ENCODE peak calls at places on chromosomes 16 and 17, in seven cellular contexts. O is vagina, E is H1, N is left ventricle myocardium inferior, R is hepatocyte, C is body of pancreas, V is upper lobe of right lung. L is an unnamed sample. For H3K4me1, the result is how much of the 10 kb centered on the place peaks cover.

GRCh38 chr17:17416007-17416399 is 60.8 kb upstream of the MED9 start:
- DNase-seq in O (no peak), E (no peak), N (no peak), R (peak), C (peak), V (no peak), L (no peak)

GRCh38 chr17:67379251-67379630 is 2.2 kb downstream of the PITPNC1 start:
- DNase-seq in O (no peak), E (no peak), N (no peak), R (no peak), C (no peak), V (no peak), L (no peak)

GRCh38 chr16:66834746-66835145 is 4.0 kb upstream of the NAE1 start:
- DNase-seq in O (peak), E (no peak), N (no peak), R (no peak), C (no peak), V (no peak), L (no peak)

GRCh38 chr17:11506635-11507034 is 91.6 kb upstream of the DNAH9 start:
- DNase-seq in O (no peak), E (peak), N (no peak), R (peak), C (peak), V (no peak), L (no peak)

GRCh38 chr17:81403040-81403467 is 7.8 kb downstream of the BAHCC1 start:
- DNase-seq in O (no peak), E (no peak), N (no peak), R (no peak), C (no peak), V (no peak), L (no peak)

GRCh38 chr16:34054137-34054536 is 594.7 kb downstream of the TP53TG3F start:
- DNase-seq in O (no peak), E (no peak), N (no peak), R (no peak), C (no peak), V (no peak), L (no peak)

GRCh38 chr17:3980381-3980975 is 16.2 kb upstream of the ATP2A3 start:
- DNase-seq in O (no peak), E (no peak), N (no peak), R (no peak), C (no peak), V (no peak), L (no peak)

GRCh38 chr17:73003487-73003886 is 89.0 kb downstream of the SLC39A11 start:
- DNase-seq in O (no peak), E (no peak), N (no peak), R (peak), C (peak), V (no peak), L (no peak)

GRCh38 chr17:2902546-2902945 is 106.3 kb downstream of the RAP1GAP2 start:
- DNase-seq in O (no peak), E (no peak), N (no peak), R (no peak), C (no peak), V (no peak), L (no peak)

GRCh38 chr16:83689385-83689831 is 118.4 kb upstream of the HSBP1 start:
- DNase-seq in O (no peak), E (no peak), N (no peak), R (peak), C (peak), V (no peak), L (no peak)

DNA sequence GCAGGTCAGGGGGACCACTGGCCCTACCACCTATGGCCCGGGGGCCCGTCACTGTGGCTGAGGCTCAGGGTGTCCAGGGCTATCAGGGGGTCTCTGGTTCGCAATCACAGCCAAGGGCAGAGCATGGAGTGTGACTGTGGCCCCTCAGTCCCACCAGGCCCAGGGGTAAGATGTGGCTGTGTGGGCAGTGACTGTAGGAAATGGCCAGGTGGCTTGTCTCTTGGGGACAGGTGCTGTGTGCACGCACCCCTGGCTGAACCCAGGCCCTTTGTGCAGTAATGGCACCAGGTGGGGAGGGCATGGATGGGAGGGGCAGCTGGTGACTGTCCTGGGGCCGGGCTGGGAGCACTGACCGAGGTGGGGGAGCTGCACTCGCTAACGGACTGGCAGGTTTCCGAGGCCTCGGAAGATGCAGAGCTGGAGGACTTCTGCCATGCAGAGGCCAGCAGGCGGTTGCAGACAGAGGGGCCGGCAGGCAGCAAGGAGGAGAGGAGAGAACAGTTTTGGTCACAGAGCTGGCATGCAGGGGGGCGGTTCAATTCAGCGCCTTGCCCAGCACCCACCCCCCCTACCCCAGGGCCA is 18.8 kb downstream of the IL34 start:
- DNase-seq in O (no peak), E (no peak), N (no peak), R (peak), C (no peak), V (peak), L (no peak)
- TF ChIP-seq CTCF in O (no peak), E (no peak), N (no peak), R (no peak), C (no peak), V (no peak), L (no peak)

DNA sequence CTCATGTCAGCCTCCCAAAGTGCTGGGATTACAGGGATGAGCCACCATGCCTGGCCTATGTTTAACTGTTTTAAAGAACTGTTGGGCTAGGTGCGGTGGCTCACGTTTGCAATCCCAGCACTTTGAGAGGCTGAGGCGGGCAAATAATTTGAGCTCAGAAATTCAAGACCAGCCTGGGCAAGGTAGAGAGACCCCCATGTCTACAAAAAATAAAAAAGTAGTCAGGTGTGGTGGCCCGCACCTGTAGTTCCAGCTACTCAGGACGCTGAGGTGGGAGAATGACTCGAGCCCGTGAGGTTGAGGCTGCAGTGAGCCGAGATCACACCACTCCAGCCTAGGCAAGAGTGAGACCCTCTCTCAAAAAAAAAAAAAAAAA is 1.9 kb upstream of the ITGAL start:
- DNase-seq in O (no peak), E (no peak), N (no peak), R (no peak), C (no peak), V (no peak), L (no peak)
- H3K27ac ChIP-seq in O (no peak), E (no peak), N (no peak), R (no peak), C (no peak), V (peak), L (no peak)

DNA sequence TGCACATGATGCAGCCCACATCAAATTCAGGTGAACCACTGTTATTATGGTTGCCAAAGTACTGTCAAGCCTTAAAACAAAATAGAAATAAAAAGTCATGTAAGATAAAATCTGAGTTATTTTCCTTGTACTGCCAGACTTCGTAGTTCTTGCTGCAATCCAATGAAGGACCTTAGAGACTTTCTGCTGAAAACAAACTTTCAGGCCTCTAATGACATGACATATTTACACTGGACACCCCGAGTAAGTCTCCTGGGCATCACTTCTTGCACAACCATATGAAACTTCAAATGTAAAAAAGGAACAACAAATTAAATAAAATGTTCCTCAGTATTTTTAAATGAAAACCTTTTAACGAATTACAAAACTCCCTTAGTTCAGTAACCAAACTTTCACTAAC is 66.7 kb downstream of the TOX3 start:
- DNase-seq in O (no peak), E (no peak), N (no peak), R (no peak), C (no peak), V (no peak), L (no peak)
- H3K4me1 ChIP-seq in O (under half), E (under half), N (under half), R (under half), C (under half), V (under half), L (under half)

GRCh38 chr17:43019418-43019817 is 2.8 kb downstream of the VAT1 start:
- DNase-seq in O (no peak), E (no peak), N (no peak), R (no peak), C (no peak), V (no peak), L (no peak)

GRCh38 chr17:43020789-43021738 is 1.1 kb downstream of the VAT1 start:
- DNase-seq in O (peak), E (peak), N (peak), R (peak), C (peak), V (peak), L (peak)

GRCh38 chr17:43024407-43025289 is at the start of gene RND2:
- DNase-seq in O (peak), E (peak), N (peak), R (peak), C (peak), V (peak), L (peak)

GRCh38 chr17:43020030-43020621 is 2.1 kb downstream of the VAT1 start:
- DNase-seq in O (no peak), E (no peak), N (no peak), R (no peak), C (no peak), V (no peak), L (peak)

DNA sequence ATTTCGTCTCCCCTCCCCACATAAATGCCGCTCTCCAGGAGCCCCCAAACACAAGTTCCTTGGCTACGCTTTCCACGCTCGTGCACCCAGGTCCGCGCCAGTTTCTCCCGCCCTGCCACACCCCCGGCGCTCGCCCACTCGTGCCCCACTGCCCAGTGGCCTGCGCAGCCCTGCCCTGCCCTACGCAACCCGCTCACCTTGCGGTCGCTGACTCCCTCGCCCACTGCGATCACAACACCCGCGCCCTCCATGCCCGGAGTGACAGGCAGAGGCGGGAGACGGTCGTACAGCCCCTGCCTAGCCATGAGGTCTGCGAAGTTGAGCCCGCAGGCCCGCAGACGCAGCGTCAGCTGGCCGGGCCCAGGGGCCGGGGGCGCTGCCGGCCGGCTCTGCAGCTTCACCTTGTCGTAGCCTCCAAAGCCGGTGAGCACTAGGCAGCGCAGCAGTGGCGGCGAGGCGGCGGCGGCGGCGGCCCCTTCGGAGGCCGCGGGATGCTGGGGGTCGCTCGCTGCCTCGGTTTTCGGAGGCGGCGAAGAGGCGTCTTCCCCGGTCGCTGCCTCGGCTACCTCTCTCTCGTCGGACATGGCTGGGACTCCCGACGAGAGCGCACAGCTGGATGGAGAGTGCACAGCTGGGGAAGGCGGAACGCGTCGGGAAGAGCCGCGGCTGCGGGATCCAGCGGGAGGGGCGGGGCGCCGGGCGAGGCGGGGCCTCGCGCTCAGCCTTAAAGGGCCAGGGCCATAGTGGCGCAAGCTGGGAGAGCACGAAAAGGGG is at the start of gene VAT1:
- DNase-seq in O (no peak), E (peak), N (peak), R (peak), C (peak), V (peak), L (peak)
- TF ChIP-seq CTCF in O (peak), E (peak), N (no peak), R (peak), C (no peak), V (no peak), L (no peak)

DNA sequence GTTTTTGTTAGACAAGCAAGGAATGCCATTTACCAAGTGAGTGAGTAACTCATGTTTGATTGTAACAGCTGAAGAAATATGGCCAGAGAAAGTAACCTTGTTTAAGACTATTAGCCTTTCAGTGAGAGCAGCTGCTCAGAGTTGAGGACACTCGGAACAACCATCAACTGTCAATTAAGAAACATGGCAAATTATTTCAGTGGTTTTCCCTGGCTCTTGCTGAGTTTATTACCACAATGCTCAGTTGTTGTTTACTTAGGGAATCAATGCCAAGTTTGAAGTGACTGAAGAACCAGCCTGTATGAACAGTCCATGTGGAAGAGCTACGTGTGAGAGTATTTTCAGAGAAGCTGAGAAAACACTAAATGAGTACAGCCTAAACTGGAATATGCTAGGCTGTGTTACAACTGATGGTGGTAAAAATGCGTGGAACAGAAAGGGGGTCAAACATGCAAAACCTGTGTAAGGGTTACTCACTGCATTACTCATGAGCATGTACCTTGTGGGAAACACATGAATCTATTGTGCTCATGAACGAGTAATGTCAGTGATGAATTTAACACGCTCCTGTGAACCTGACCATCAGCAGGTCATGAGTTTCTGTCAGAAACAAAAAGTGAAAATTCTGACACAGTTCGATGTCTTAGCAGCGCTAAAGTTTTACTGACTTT is 33.7 kb downstream of the GNA13 start:
- DNase-seq in O (no peak), E (no peak), N (no peak), R (no peak), C (no peak), V (no peak), L (no peak)
- H3K27ac ChIP-seq in O (peak), E (no peak), N (no peak), R (peak), C (no peak), V (peak), L (no peak)

GRCh38 chr16:70750893-70751467 is 50.0 kb downstream of the VAC14 start:
- DNase-seq in O (peak), E (no peak), N (peak), R (no peak), C (peak), V (peak), L (peak)
- H3K4me1 ChIP-seq in O (half or more), E (under half), N (half or more), R (under half), C (under half), V (half or more), L (half or more)

L was measured in heart right ventricle.